ENCODE peak calls at places on chromosomes 11 and 22, in four cellular contexts. O is neural progenitor cell, Y is fibroblast of lung, M is HCT116. A is an unnamed sample.

GRCh38 chr22:32801001-32801435 is 487 bp upstream of the TIMP3 start:
- DNase-seq in O (no peak), Y (no peak), M (no peak), A (no peak)

GRCh38 chr11:77778549-77778948 is 42.0 kb downstream of the RSF1 start:
- DNase-seq in O (no peak), Y (no peak), M (no peak), A (no peak)

GRCh38 chr22:47194476-47195155 is 432.2 kb downstream of the TBC1D22A start:
- DNase-seq in O (no peak), Y (no peak), M (no peak), A (no peak)

GRCh38 chr11:12430351-12430750 is 53.0 kb downstream of the PARVA start:
- DNase-seq in O (no peak), Y (peak), M (no peak), A (no peak)

GRCh38 chr11:66904055-66904454 is 47.2 kb downstream of the LRFN4 start:
- DNase-seq in O (no peak), Y (peak), M (peak), A (no peak)

GRCh38 chr11:133545199-133545709 is 13.0 kb upstream of the OPCML start:
- DNase-seq in O (no peak), Y (no peak), M (no peak), A (no peak)

GRCh38 chr22:33438273-33438672 is 380.1 kb upstream of the SYN3 start:
- DNase-seq in O (no peak), Y (peak), M (no peak), A (peak)

GRCh38 chr11:121722431-121723256 is 269.9 kb upstream of the SORL1-AS1 start:
- DNase-seq in O (peak), Y (peak), M (no peak), A (no peak)

GRCh38 chr11:72947229-72947628 is 133.0 kb downstream of the ATG16L2 start:
- DNase-seq in O (no peak), Y (peak), M (no peak), A (no peak)

GRCh38 chr22:46432164-46433068 is 96.9 kb downstream of the TRMU start:
- DNase-seq in O (no peak), Y (no peak), M (no peak), A (no peak)

GRCh38 chr11:57842873-57843272 is 81.3 kb downstream of the CTNND1 start:
- DNase-seq in O (no peak), Y (no peak), M (no peak), A (no peak)

GRCh38 chr11:34044664-34045485 is 6.7 kb upstream of the CAPRIN1 start:
- DNase-seq in O (peak), Y (peak), M (peak), A (peak)
- H3K4me3 ChIP-seq in O (no peak), Y (no peak), M (no peak), A (peak)

DNA sequence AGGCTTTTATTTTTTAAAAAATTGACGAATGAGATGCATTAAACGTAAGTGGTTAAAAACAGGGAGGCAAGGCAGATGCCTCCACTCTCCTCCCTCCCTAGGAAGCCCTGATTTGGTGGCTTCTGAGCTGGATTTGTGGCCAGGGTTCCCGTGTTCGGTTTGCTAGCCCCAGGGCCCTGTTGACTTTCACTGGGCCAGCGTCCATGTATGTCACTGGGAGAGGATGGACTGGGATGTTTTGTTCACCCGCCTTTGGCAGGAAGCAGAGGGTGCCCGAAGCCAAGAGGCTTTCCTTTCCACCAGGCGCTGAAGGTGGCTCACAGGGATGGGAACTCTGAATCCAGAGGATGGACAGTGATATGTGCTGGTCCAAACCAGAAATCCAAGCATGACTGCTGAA is 146.6 kb downstream of the CSNK2A3 start:
- DNase-seq in O (no peak), Y (no peak), M (no peak), A (no peak)
- TF ChIP-seq EZH2 in O (no peak), Y (no peak), M (no peak), A (no peak)

GRCh38 chr11:116217006-116217405 is 555.8 kb downstream of the BUD13 start:
- DNase-seq in O (no peak), Y (peak), M (peak), A (no peak)

GRCh38 chr11:116217441-116217840 is 555.3 kb downstream of the BUD13 start:
- DNase-seq in O (no peak), Y (no peak), M (no peak), A (no peak)

GRCh38 chr11:116219171-116219635 is 553.6 kb downstream of the BUD13 start:
- DNase-seq in O (no peak), Y (peak), M (no peak), A (no peak)

GRCh38 chr11:116211166-116211565 is 561.6 kb downstream of the BUD13 start:
- DNase-seq in O (no peak), Y (no peak), M (no peak), A (no peak)

GRCh38 chr11:116215471-116216113 is 557.2 kb downstream of the BUD13 start:
- DNase-seq in O (peak), Y (no peak), M (no peak), A (no peak)
- H2AFZ ChIP-seq in O (no peak), Y (no peak), M (no peak), A (no peak)

GRCh38 chr11:111514216-111515031 is at the start of gene HOATZ:
- DNase-seq in O (peak), Y (peak), M (no peak), A (no peak)
- H3K4me3 ChIP-seq in O (peak), Y (no peak), M (no peak), A (no peak)

GRCh38 chr11:2929880-2930704 is 872 bp upstream of the PHLDA2 start:
- DNase-seq in O (peak), Y (peak), M (peak), A (no peak)
- TF ChIP-seq EZH2 in O (peak), Y (no peak), M (no peak), A (no peak)

A was measured in keratinocyte.